ENCODE peak calls at places on chromosomes 7 and 10, in six cellular contexts. P is nephron progenitor cell; C is gastrocnemius medialis; E is BE2C; T is PC-3; L is CD8-positive, alpha-beta T cell. M is an unnamed sample.

GRCh38 chr7:50149364-50149763 is 56.3 kb upstream of the ZPBP start:
- DNase-seq in P (no peak), C (no peak), E (no peak), T (no peak), L (no peak), M (no peak)

GRCh38 chr10:44725404-44725803 is 185.7 kb upstream of the TMEM72 start:
- DNase-seq in E (no peak), C (no peak), P (no peak), T (no peak), L (no peak), M (no peak)

GRCh38 chr10:132710746-132711617 is 75.0 kb downstream of the NKX6-2 start:
- DNase-seq in C (no peak), P (peak), E (peak), T (no peak), L (no peak), M (no peak)

GRCh38 chr7:126840869-126841268 is 411.9 kb downstream of the GRM8 start:
- DNase-seq in T (no peak), P (no peak), E (peak), C (no peak), L (no peak), M (no peak)

GRCh38 chr10:119726291-119727261 is 726 bp downstream of the INPP5F start:
- DNase-seq in T (no peak), E (peak), L (no peak), C (peak), P (peak), M (peak)

GRCh38 chr10:105409370-105409769 is 768.3 kb downstream of the SORCS3 start:
- DNase-seq in P (no peak), E (no peak), L (no peak), T (no peak), C (no peak), M (no peak)

GRCh38 chr7:1307828-1308227 is 75.2 kb downstream of the UNCX start:
- DNase-seq in P (no peak), L (no peak), T (no peak), E (no peak), C (no peak), M (no peak)

GRCh38 chr10:124742418-124743187 is 1.6 kb downstream of the FAM53B start:
- DNase-seq in T (peak), P (peak), L (no peak), E (peak), C (peak), M (no peak)

GRCh38 chr10:43940898-43941777 is 292.5 kb upstream of the ZNF32 start:
- DNase-seq in P (no peak), E (no peak), C (no peak), T (no peak), L (no peak), M (no peak)

GRCh38 chr7:48741545-48741944 is 182.8 kb upstream of the CDC14C start:
- DNase-seq in P (no peak), C (no peak), E (no peak), L (no peak), T (no peak), M (no peak)

GRCh38 chr7:48680996-48681395 is 243.4 kb upstream of the CDC14C start:
- DNase-seq in L (no peak), P (no peak), T (no peak), E (no peak), C (no peak), M (no peak)

GRCh38 chr7:23299770-23300300 is 696 bp downstream of the MALSU1 start:
- DNase-seq in P (no peak), C (no peak), E (no peak), L (no peak), T (no peak), M (no peak)

GRCh38 chr7:64621656-64622055 is 44.3 kb upstream of the ZNF107 start:
- DNase-seq in P (no peak), C (no peak), T (no peak), L (no peak), E (no peak), M (no peak)

GRCh38 chr7:5352440-5353010 is 69.8 kb downstream of the SLC29A4 start:
- DNase-seq in C (no peak), E (no peak), P (no peak), L (no peak), T (no peak), M (no peak)

GRCh38 chr7:127897704-127898454 is 133.4 kb downstream of the LRRC4 start:
- DNase-seq in T (peak), L (no peak), C (no peak), P (no peak), E (no peak), M (no peak)

GRCh38 chr10:71810048-71810750 is 36.9 kb upstream of the VSIR start:
- DNase-seq in P (no peak), T (peak), E (no peak), L (no peak), C (no peak), M (no peak)

GRCh38 chr7:22781230-22781711 is 41.4 kb downstream of the TOMM7 start:
- DNase-seq in C (no peak), E (no peak), L (no peak), P (no peak), T (no peak), M (no peak)

GRCh38 chr7:158957921-158958471 is 101.6 kb downstream of the DYNC2I1 start:
- DNase-seq in C (no peak), P (no peak), E (no peak), L (peak), T (peak), M (no peak)

GRCh38 chr10:107214261-107214660 is 49.8 kb upstream of the SORCS1 start:
- DNase-seq in P (no peak), L (no peak), T (no peak), C (no peak), E (no peak), M (no peak)

GRCh38 chr10:113138937-113139585 is 189.0 kb downstream of the TCF7L2 start:
- DNase-seq in E (no peak), T (no peak), P (no peak), L (no peak), C (no peak), M (no peak)

GRCh38 chr10:113142601-113143000 is 192.6 kb downstream of the TCF7L2 start:
- DNase-seq in P (no peak), C (no peak), T (peak), L (no peak), E (no peak), M (no peak)

GRCh38 chr10:113135025-113135424 is 185.0 kb downstream of the TCF7L2 start:
- DNase-seq in P (no peak), L (no peak), E (no peak), C (no peak), T (no peak), M (no peak)

GRCh38 chr10:113140612-113141011 is 190.6 kb downstream of the TCF7L2 start:
- DNase-seq in C (no peak), P (no peak), L (no peak), E (no peak), T (no peak), M (no peak)

DNA sequence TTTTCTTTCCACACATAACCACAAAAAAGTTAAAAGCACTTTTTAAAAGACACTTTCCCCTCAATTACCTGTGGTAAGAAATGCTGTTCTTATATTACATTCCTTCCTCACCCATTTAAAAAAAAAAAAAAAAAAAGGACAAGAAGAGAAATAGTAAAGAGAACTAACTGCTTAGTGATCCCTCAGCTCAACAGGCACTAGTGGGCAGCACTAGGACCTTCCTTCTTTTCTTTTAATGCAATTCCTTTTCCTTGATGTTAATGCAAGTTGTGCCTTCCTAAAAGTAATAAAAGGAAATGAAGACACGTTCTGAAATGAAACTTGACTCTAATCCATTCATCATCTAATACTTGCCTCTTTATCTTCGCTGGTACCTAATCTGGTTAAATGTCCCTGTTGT is 189.6 kb downstream of the TCF7L2 start:
- DNase-seq in L (no peak), C (no peak), E (no peak), T (no peak), P (no peak), M (no peak)
- TF ChIP-seq CTCF in L (no peak), C (no peak), E (peak), T (peak), P (no peak), M (no peak)

GRCh38 chr7:120856621-120857352 is 1.2 kb downstream of the TSPAN12 start:
- DNase-seq in T (peak), P (peak), C (peak), L (no peak), E (peak), M (peak)
- TF ChIP-seq CTCF in T (no peak), P (no peak), C (no peak), L (no peak), E (peak), M (no peak)

DNA sequence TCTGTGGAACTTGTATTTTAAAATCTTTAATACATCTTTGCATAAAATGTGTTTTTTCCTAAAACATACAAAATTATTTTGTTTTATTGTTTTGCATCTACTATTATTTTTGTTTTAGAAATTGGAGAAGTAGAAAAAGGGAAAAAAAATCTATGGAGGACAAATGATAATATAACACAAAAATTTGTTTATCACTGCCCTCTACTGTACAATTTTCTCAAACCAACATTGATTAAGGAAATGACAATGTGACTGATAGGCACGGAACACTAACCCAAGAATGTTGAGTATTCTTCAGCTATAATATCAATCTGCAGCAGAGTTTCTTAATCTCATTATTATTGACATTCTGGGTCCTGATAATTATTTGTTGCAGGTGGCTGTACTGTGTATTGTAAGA is 9.5 kb upstream of the ING3 start:
- DNase-seq in L (no peak), C (no peak), T (peak), P (no peak), E (no peak), M (no peak)
- TF ChIP-seq CTCF in L (peak), C (peak), T (peak), P (no peak), E (no peak), M (no peak)

DNA sequence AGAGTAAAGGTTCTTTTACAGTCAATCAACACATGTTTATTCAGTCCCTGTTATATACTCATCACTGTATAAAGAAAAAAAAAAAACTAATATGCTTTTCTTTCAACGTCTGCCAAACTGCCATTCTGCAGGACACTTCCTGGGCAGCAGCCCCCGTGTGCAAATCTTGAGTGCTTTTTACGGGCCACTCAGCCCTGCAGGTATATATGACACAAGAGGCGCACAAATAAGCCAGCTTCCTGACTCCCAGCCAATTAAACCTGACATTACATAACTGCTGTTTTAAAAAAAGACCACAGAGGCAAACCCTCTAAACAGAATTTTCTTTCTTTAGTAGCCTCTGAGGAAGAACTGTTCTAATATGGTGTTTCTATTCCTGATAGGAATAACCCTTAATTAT is 263.0 kb upstream of the NEBL start:
- DNase-seq in E (no peak), T (peak), C (no peak), P (no peak), L (no peak), M (no peak)
- TF ChIP-seq CTCF in E (no peak), T (no peak), C (no peak), P (no peak), L (no peak), M (no peak)

GRCh38 chr7:151271699-151272355 is 23.3 kb upstream of the SMARCD3 start:
- DNase-seq in E (no peak), P (no peak), L (no peak), T (no peak), C (peak), M (no peak)
- TF ChIP-seq CTCF in E (no peak), P (no peak), L (no peak), T (no peak), C (no peak), M (no peak)

DNA sequence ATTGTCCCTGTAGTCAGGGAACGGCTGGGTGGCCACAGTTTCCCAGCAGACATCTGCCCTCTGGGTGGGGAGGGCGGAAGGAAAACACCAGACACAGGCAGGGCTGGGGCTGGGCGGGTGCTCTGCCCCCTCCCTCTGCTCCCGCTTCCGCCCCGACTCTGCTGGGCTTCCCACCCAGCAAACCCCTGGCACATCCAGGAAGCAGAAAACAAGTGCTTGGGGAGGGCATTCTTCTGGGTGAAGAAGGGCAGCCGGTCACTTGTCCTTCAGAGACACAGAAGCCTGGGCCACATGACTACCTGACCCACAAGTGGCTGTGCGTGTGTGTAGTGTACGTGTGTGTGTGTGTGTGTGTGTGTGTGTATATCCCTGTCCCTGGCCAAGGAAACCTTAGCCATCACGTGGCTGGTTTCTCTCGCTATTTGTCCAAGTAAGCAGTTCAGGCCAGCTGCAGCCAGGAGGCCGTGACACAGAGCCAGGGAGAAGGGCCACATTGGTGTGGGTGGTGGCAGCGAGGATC is 77.9 kb downstream of the ZMIZ1 start:
- DNase-seq in P (no peak), E (no peak), C (peak), L (no peak), T (no peak), M (no peak)
- TF ChIP-seq CTCF in P (no peak), E (no peak), C (peak), L (no peak), T (no peak), M (no peak)